ENCODE peak calls at places on chromosome 13, in four cellular contexts. N is cerebellar nuclear complex, I is stromal cell of bone marrow, R is GM13977. P is an unnamed sample.
A peak's percentile ranks its signal among the peaks of the same experiment; 100 is the strongest.

GRCh38 chr13:34748078-34748477 is 194.0 kb upstream of the NBEA start:
- DNase-seq in R (no peak), I (peak; percentile 15), N (no peak), P (no peak)

GRCh38 chr13:33150146-33150545 is 133.9 kb downstream of the KL start:
- DNase-seq in I (no peak), N (no peak), R (no peak), P (no peak)

GRCh38 chr13:25847635-25848616 is 203.9 kb downstream of the SHISA2 start:
- DNase-seq in I (no peak), R (no peak), N (no peak), P (no peak)

GRCh38 chr13:45396548-45397095 is 21.6 kb downstream of the SLC25A30 start:
- DNase-seq in I (no peak), N (no peak), R (no peak), P (no peak)

GRCh38 chr13:76865996-76866503 is 20.2 kb downstream of the KCTD12 start:
- DNase-seq in R (no peak), N (no peak), I (no peak), P (no peak)

GRCh38 chr13:39284801-39285388 is 246.6 kb downstream of the NHLRC3 start:
- DNase-seq in N (no peak), R (no peak), I (no peak), P (no peak)

GRCh38 chr13:113006660-113007059 is 37.6 kb downstream of the MCF2L start:
- DNase-seq in I (no peak), N (no peak), R (no peak), P (no peak)

GRCh38 chr13:41568990-41569387 is 111.6 kb downstream of the RGCC start:
- DNase-seq in I (peak; percentile 73), R (no peak), N (no peak), P (no peak)

GRCh38 chr13:45473627-45474026 is 8.9 kb downstream of the COG3 start:
- DNase-seq in I (no peak), N (no peak), R (peak; percentile 27), P (no peak)

GRCh38 chr13:20669162-20669561 is 34.3 kb upstream of the IL17D start:
- DNase-seq in I (no peak), N (no peak), R (no peak), P (no peak)

GRCh38 chr13:72255908-72256307 is 388.9 kb upstream of the DACH1 start:
- DNase-seq in R (no peak), I (peak; percentile 13), N (no peak), P (no peak)

GRCh38 chr13:31764556-31764955 is 25.2 kb downstream of the RXFP2 start:
- DNase-seq in I (no peak), R (no peak), N (no peak), P (no peak)

GRCh38 chr13:83532809-83533208 is 349.5 kb downstream of the SLITRK1 start:
- DNase-seq in R (no peak), I (no peak), N (no peak), P (no peak)

GRCh38 chr13:40772765-40773473 is 1.9 kb upstream of the MRPS31 start:
- DNase-seq in I (no peak), N (no peak), R (no peak), P (no peak)

GRCh38 chr13:103431880-103432279 is 365.7 kb upstream of the SLC10A2 start:
- DNase-seq in N (no peak), I (no peak), R (no peak), P (no peak)

GRCh38 chr13:51041126-51041525 is 69.9 kb downstream of the C13orf42 start:
- DNase-seq in R (no peak), I (no peak), N (peak; percentile 36), P (no peak)

GRCh38 chr13:21395953-21396352 is 63.1 kb downstream of the ZDHHC20 start:
- DNase-seq in N (no peak), I (no peak), R (no peak), P (no peak)